ENCODE peak calls at places on chromosome 18, in nine cellular contexts. One of them, this sample, is unnamed.

GRCh38 chr18:46109386-46109785 is 5.2 kb downstream of the HAUS1 start:
- DNase-seq in esophagus squamous epithelium: no peak
- DNase-seq in stomach: no peak
- DNase-seq in NCI-H1694 treated with DMSO at 0.1 percent for 48 hours: no peak
- DNase-seq in left cardiac atrium: no peak
- DNase-seq in nephron progenitor cell: no peak
- DNase-seq in fibroblast of the conjunctiva: no peak
- DNase-seq in naive thymus-derived CD8-positive, alpha-beta T cell: no peak
- DNase-seq in lower leg skin: no peak
- DNase-seq in this sample: no peak

GRCh38 chr18:48832961-48833700 is 117.6 kb downstream of the SMAD7 start:
- DNase-seq in esophagus squamous epithelium: no peak
- DNase-seq in stomach: peak
- DNase-seq in NCI-H1694 treated with DMSO at 0.1 percent for 48 hours: no peak
- DNase-seq in left cardiac atrium: peak
- DNase-seq in nephron progenitor cell: no peak
- DNase-seq in fibroblast of the conjunctiva: no peak
- DNase-seq in naive thymus-derived CD8-positive, alpha-beta T cell: no peak
- DNase-seq in lower leg skin: peak
- DNase-seq in this sample: peak

GRCh38 chr18:57984490-57985109 is 59.4 kb upstream of the NEDD4L start:
- DNase-seq in esophagus squamous epithelium: no peak
- DNase-seq in stomach: no peak
- DNase-seq in NCI-H1694 treated with DMSO at 0.1 percent for 48 hours: no peak
- DNase-seq in left cardiac atrium: no peak
- DNase-seq in nephron progenitor cell: no peak
- DNase-seq in fibroblast of the conjunctiva: no peak
- DNase-seq in naive thymus-derived CD8-positive, alpha-beta T cell: no peak
- DNase-seq in lower leg skin: no peak
- DNase-seq in this sample: no peak

GRCh38 chr18:44839239-44839666 is 158.6 kb downstream of the SETBP1 start:
- DNase-seq in esophagus squamous epithelium: peak
- DNase-seq in stomach: peak
- DNase-seq in NCI-H1694 treated with DMSO at 0.1 percent for 48 hours: no peak
- DNase-seq in left cardiac atrium: peak
- DNase-seq in nephron progenitor cell: no peak
- DNase-seq in fibroblast of the conjunctiva: peak
- DNase-seq in naive thymus-derived CD8-positive, alpha-beta T cell: peak
- DNase-seq in lower leg skin: peak
- DNase-seq in this sample: peak

GRCh38 chr18:26771524-26771923 is 94.0 kb downstream of the AQP4 start:
- DNase-seq in esophagus squamous epithelium: no peak
- DNase-seq in stomach: peak
- DNase-seq in NCI-H1694 treated with DMSO at 0.1 percent for 48 hours: no peak
- DNase-seq in left cardiac atrium: no peak
- DNase-seq in nephron progenitor cell: no peak
- DNase-seq in fibroblast of the conjunctiva: no peak
- DNase-seq in naive thymus-derived CD8-positive, alpha-beta T cell: no peak
- DNase-seq in lower leg skin: no peak
- DNase-seq in this sample: no peak

GRCh38 chr18:13809521-13810252 is 14.3 kb upstream of the MC5R start:
- DNase-seq in esophagus squamous epithelium: no peak
- DNase-seq in stomach: no peak
- DNase-seq in NCI-H1694 treated with DMSO at 0.1 percent for 48 hours: no peak
- DNase-seq in left cardiac atrium: no peak
- DNase-seq in nephron progenitor cell: no peak
- DNase-seq in fibroblast of the conjunctiva: no peak
- DNase-seq in naive thymus-derived CD8-positive, alpha-beta T cell: no peak
- DNase-seq in lower leg skin: no peak
- DNase-seq in this sample: no peak

GRCh38 chr18:78932281-78932680 is 47.3 kb upstream of the SALL3 start:
- DNase-seq in esophagus squamous epithelium: no peak
- DNase-seq in stomach: no peak
- DNase-seq in NCI-H1694 treated with DMSO at 0.1 percent for 48 hours: no peak
- DNase-seq in left cardiac atrium: no peak
- DNase-seq in nephron progenitor cell: no peak
- DNase-seq in fibroblast of the conjunctiva: no peak
- DNase-seq in naive thymus-derived CD8-positive, alpha-beta T cell: no peak
- DNase-seq in lower leg skin: peak
- DNase-seq in this sample: peak

GRCh38 chr18:3027301-3027700 is 14.4 kb upstream of the LPIN2 start:
- DNase-seq in esophagus squamous epithelium: no peak
- DNase-seq in stomach: no peak
- DNase-seq in NCI-H1694 treated with DMSO at 0.1 percent for 48 hours: no peak
- DNase-seq in left cardiac atrium: no peak
- DNase-seq in nephron progenitor cell: no peak
- DNase-seq in fibroblast of the conjunctiva: no peak
- DNase-seq in naive thymus-derived CD8-positive, alpha-beta T cell: no peak
- DNase-seq in lower leg skin: peak
- DNase-seq in this sample: no peak

GRCh38 chr18:525066-525797 is 24.7 kb upstream of the COLEC12 start:
- DNase-seq in esophagus squamous epithelium: no peak
- DNase-seq in stomach: no peak
- DNase-seq in NCI-H1694 treated with DMSO at 0.1 percent for 48 hours: no peak
- DNase-seq in left cardiac atrium: no peak
- DNase-seq in nephron progenitor cell: no peak
- DNase-seq in fibroblast of the conjunctiva: no peak
- DNase-seq in naive thymus-derived CD8-positive, alpha-beta T cell: no peak
- DNase-seq in lower leg skin: no peak
- DNase-seq in this sample: no peak

GRCh38 chr18:14074187-14074586 is 58.0 kb downstream of the ZNF519 start:
- DNase-seq in esophagus squamous epithelium: no peak
- DNase-seq in stomach: no peak
- DNase-seq in NCI-H1694 treated with DMSO at 0.1 percent for 48 hours: no peak
- DNase-seq in left cardiac atrium: no peak
- DNase-seq in nephron progenitor cell: no peak
- DNase-seq in fibroblast of the conjunctiva: no peak
- DNase-seq in naive thymus-derived CD8-positive, alpha-beta T cell: no peak
- DNase-seq in lower leg skin: no peak
- DNase-seq in this sample: no peak

GRCh38 chr18:40821596-40822243 is 1133.3 kb upstream of the PIK3C3 start:
- DNase-seq in esophagus squamous epithelium: no peak
- DNase-seq in stomach: no peak
- DNase-seq in NCI-H1694 treated with DMSO at 0.1 percent for 48 hours: no peak
- DNase-seq in left cardiac atrium: no peak
- DNase-seq in nephron progenitor cell: peak
- DNase-seq in fibroblast of the conjunctiva: no peak
- DNase-seq in naive thymus-derived CD8-positive, alpha-beta T cell: no peak
- DNase-seq in lower leg skin: no peak
- DNase-seq in this sample: no peak

GRCh38 chr18:3305354-3305762 is 43.4 kb downstream of the MYL12B start:
- DNase-seq in esophagus squamous epithelium: peak
- DNase-seq in stomach: no peak
- DNase-seq in NCI-H1694 treated with DMSO at 0.1 percent for 48 hours: no peak
- DNase-seq in left cardiac atrium: no peak
- DNase-seq in nephron progenitor cell: no peak
- DNase-seq in fibroblast of the conjunctiva: peak
- DNase-seq in naive thymus-derived CD8-positive, alpha-beta T cell: no peak
- DNase-seq in lower leg skin: no peak
- DNase-seq in this sample: no peak

GRCh38 chr18:8994603-8995002 is 107.9 kb upstream of the NDUFV2 start:
- DNase-seq in esophagus squamous epithelium: no peak
- DNase-seq in stomach: no peak
- DNase-seq in NCI-H1694 treated with DMSO at 0.1 percent for 48 hours: no peak
- DNase-seq in left cardiac atrium: no peak
- DNase-seq in nephron progenitor cell: no peak
- DNase-seq in fibroblast of the conjunctiva: no peak
- DNase-seq in naive thymus-derived CD8-positive, alpha-beta T cell: no peak
- DNase-seq in lower leg skin: no peak
- DNase-seq in this sample: no peak

GRCh38 chr18:9825571-9826073 is 60.2 kb upstream of the TXNDC2 start:
- DNase-seq in esophagus squamous epithelium: no peak
- DNase-seq in stomach: no peak
- DNase-seq in NCI-H1694 treated with DMSO at 0.1 percent for 48 hours: no peak
- DNase-seq in left cardiac atrium: no peak
- DNase-seq in nephron progenitor cell: no peak
- DNase-seq in fibroblast of the conjunctiva: peak
- DNase-seq in naive thymus-derived CD8-positive, alpha-beta T cell: no peak
- DNase-seq in lower leg skin: peak
- DNase-seq in this sample: no peak

GRCh38 chr18:29849145-29849544 is 1193.4 kb downstream of the DSC3 start:
- DNase-seq in esophagus squamous epithelium: no peak
- DNase-seq in stomach: no peak
- DNase-seq in NCI-H1694 treated with DMSO at 0.1 percent for 48 hours: no peak
- DNase-seq in left cardiac atrium: no peak
- DNase-seq in nephron progenitor cell: no peak
- DNase-seq in fibroblast of the conjunctiva: no peak
- DNase-seq in naive thymus-derived CD8-positive, alpha-beta T cell: no peak
- DNase-seq in lower leg skin: no peak
- DNase-seq in this sample: no peak

GRCh38 chr18:60100805-60101204 is 201.0 kb downstream of the PMAIP1 start:
- DNase-seq in esophagus squamous epithelium: no peak
- DNase-seq in stomach: no peak
- DNase-seq in NCI-H1694 treated with DMSO at 0.1 percent for 48 hours: no peak
- DNase-seq in left cardiac atrium: no peak
- DNase-seq in nephron progenitor cell: no peak
- DNase-seq in fibroblast of the conjunctiva: peak
- DNase-seq in naive thymus-derived CD8-positive, alpha-beta T cell: no peak
- DNase-seq in lower leg skin: no peak
- DNase-seq in this sample: no peak

GRCh38 chr18:24601624-24602023 is 141.2 kb downstream of the HRH4 start:
- DNase-seq in esophagus squamous epithelium: no peak
- DNase-seq in stomach: no peak
- DNase-seq in NCI-H1694 treated with DMSO at 0.1 percent for 48 hours: peak
- DNase-seq in left cardiac atrium: no peak
- DNase-seq in nephron progenitor cell: no peak
- DNase-seq in fibroblast of the conjunctiva: no peak
- DNase-seq in naive thymus-derived CD8-positive, alpha-beta T cell: no peak
- DNase-seq in lower leg skin: no peak
- DNase-seq in this sample: no peak

GRCh38 chr18:23585007-23585871 is 1.1 kb downstream of the NPC1 start:
- DNase-seq in esophagus squamous epithelium: no peak
- DNase-seq in stomach: no peak
- DNase-seq in NCI-H1694 treated with DMSO at 0.1 percent for 48 hours: no peak
- DNase-seq in left cardiac atrium: peak
- DNase-seq in nephron progenitor cell: peak
- DNase-seq in fibroblast of the conjunctiva: no peak
- DNase-seq in naive thymus-derived CD8-positive, alpha-beta T cell: peak
- DNase-seq in lower leg skin: no peak
- DNase-seq in this sample: no peak

GRCh38 chr18:3675446-3675845 is 225.5 kb downstream of the TGIF1 start:
- DNase-seq in esophagus squamous epithelium: no peak
- DNase-seq in stomach: no peak
- DNase-seq in NCI-H1694 treated with DMSO at 0.1 percent for 48 hours: no peak
- DNase-seq in left cardiac atrium: no peak
- DNase-seq in nephron progenitor cell: no peak
- DNase-seq in fibroblast of the conjunctiva: no peak
- DNase-seq in naive thymus-derived CD8-positive, alpha-beta T cell: no peak
- DNase-seq in lower leg skin: no peak
- DNase-seq in this sample: no peak

GRCh38 chr18:74715306-74715705 is 117.6 kb downstream of the ZNF407 start:
- DNase-seq in esophagus squamous epithelium: no peak
- DNase-seq in stomach: no peak
- DNase-seq in NCI-H1694 treated with DMSO at 0.1 percent for 48 hours: no peak
- DNase-seq in left cardiac atrium: no peak
- DNase-seq in nephron progenitor cell: no peak
- DNase-seq in fibroblast of the conjunctiva: no peak
- DNase-seq in naive thymus-derived CD8-positive, alpha-beta T cell: no peak
- DNase-seq in lower leg skin: no peak
- DNase-seq in this sample: no peak

GRCh38 chr18:42426496-42427015 is 471.5 kb downstream of the PIK3C3 start:
- DNase-seq in esophagus squamous epithelium: no peak
- DNase-seq in stomach: no peak
- DNase-seq in NCI-H1694 treated with DMSO at 0.1 percent for 48 hours: no peak
- DNase-seq in left cardiac atrium: no peak
- DNase-seq in nephron progenitor cell: no peak
- DNase-seq in fibroblast of the conjunctiva: no peak
- DNase-seq in naive thymus-derived CD8-positive, alpha-beta T cell: no peak
- DNase-seq in lower leg skin: no peak
- DNase-seq in this sample: no peak

GRCh38 chr18:58990720-58991119 is 126.0 kb downstream of the ZNF532 start:
- DNase-seq in esophagus squamous epithelium: no peak
- DNase-seq in stomach: no peak
- DNase-seq in NCI-H1694 treated with DMSO at 0.1 percent for 48 hours: no peak
- DNase-seq in left cardiac atrium: no peak
- DNase-seq in nephron progenitor cell: no peak
- DNase-seq in fibroblast of the conjunctiva: no peak
- DNase-seq in naive thymus-derived CD8-positive, alpha-beta T cell: no peak
- DNase-seq in lower leg skin: no peak
- DNase-seq in this sample: no peak

GRCh38 chr18:37261988-37262387 is 303.6 kb downstream of the CELF4 start:
- DNase-seq in esophagus squamous epithelium: no peak
- DNase-seq in stomach: no peak
- DNase-seq in NCI-H1694 treated with DMSO at 0.1 percent for 48 hours: no peak
- DNase-seq in left cardiac atrium: no peak
- DNase-seq in nephron progenitor cell: no peak
- DNase-seq in fibroblast of the conjunctiva: no peak
- DNase-seq in naive thymus-derived CD8-positive, alpha-beta T cell: no peak
- DNase-seq in lower leg skin: no peak
- DNase-seq in this sample: no peak

GRCh38 chr18:76518543-76519155 is 23.6 kb upstream of the ZNF516 start:
- DNase-seq in esophagus squamous epithelium: no peak
- DNase-seq in stomach: no peak
- DNase-seq in NCI-H1694 treated with DMSO at 0.1 percent for 48 hours: no peak
- DNase-seq in left cardiac atrium: peak
- DNase-seq in nephron progenitor cell: peak
- DNase-seq in fibroblast of the conjunctiva: no peak
- DNase-seq in naive thymus-derived CD8-positive, alpha-beta T cell: no peak
- DNase-seq in lower leg skin: peak
- DNase-seq in this sample: peak

GRCh38 chr18:75473316-75473715 is 45.8 kb upstream of the SMIM21 start:
- DNase-seq in esophagus squamous epithelium: no peak
- DNase-seq in stomach: no peak
- DNase-seq in NCI-H1694 treated with DMSO at 0.1 percent for 48 hours: no peak
- DNase-seq in left cardiac atrium: no peak
- DNase-seq in nephron progenitor cell: no peak
- DNase-seq in fibroblast of the conjunctiva: no peak
- DNase-seq in naive thymus-derived CD8-positive, alpha-beta T cell: no peak
- DNase-seq in lower leg skin: no peak
- DNase-seq in this sample: no peak

GRCh38 chr18:70384181-70384790 is 95.4 kb downstream of the SOCS6 start:
- DNase-seq in esophagus squamous epithelium: no peak
- DNase-seq in stomach: no peak
- DNase-seq in NCI-H1694 treated with DMSO at 0.1 percent for 48 hours: no peak
- DNase-seq in left cardiac atrium: no peak
- DNase-seq in nephron progenitor cell: no peak
- DNase-seq in fibroblast of the conjunctiva: peak
- DNase-seq in naive thymus-derived CD8-positive, alpha-beta T cell: no peak
- DNase-seq in lower leg skin: no peak
- DNase-seq in this sample: no peak

GRCh38 chr18:26342646-26343045 is 116.4 kb downstream of the TAF4B start:
- DNase-seq in esophagus squamous epithelium: no peak
- DNase-seq in stomach: no peak
- DNase-seq in NCI-H1694 treated with DMSO at 0.1 percent for 48 hours: no peak
- DNase-seq in left cardiac atrium: no peak
- DNase-seq in nephron progenitor cell: no peak
- DNase-seq in fibroblast of the conjunctiva: no peak
- DNase-seq in naive thymus-derived CD8-positive, alpha-beta T cell: no peak
- DNase-seq in lower leg skin: no peak
- DNase-seq in this sample: no peak

GRCh38 chr18:2948038-2948437 is 64.9 kb downstream of the LPIN2 start:
- DNase-seq in esophagus squamous epithelium: no peak
- DNase-seq in stomach: no peak
- DNase-seq in NCI-H1694 treated with DMSO at 0.1 percent for 48 hours: peak
- DNase-seq in left cardiac atrium: no peak
- DNase-seq in nephron progenitor cell: no peak
- DNase-seq in fibroblast of the conjunctiva: peak
- DNase-seq in naive thymus-derived CD8-positive, alpha-beta T cell: no peak
- DNase-seq in lower leg skin: no peak
- DNase-seq in this sample: no peak

GRCh38 chr18:4734903-4735302 is 279.8 kb upstream of the DLGAP1 start:
- DNase-seq in esophagus squamous epithelium: no peak
- DNase-seq in stomach: no peak
- DNase-seq in NCI-H1694 treated with DMSO at 0.1 percent for 48 hours: no peak
- DNase-seq in left cardiac atrium: no peak
- DNase-seq in nephron progenitor cell: no peak
- DNase-seq in fibroblast of the conjunctiva: no peak
- DNase-seq in naive thymus-derived CD8-positive, alpha-beta T cell: no peak
- DNase-seq in lower leg skin: no peak
- DNase-seq in this sample: no peak

GRCh38 chr18:43961713-43962112 is 684.4 kb upstream of the SYT4 start:
- DNase-seq in esophagus squamous epithelium: no peak
- DNase-seq in stomach: no peak
- DNase-seq in NCI-H1694 treated with DMSO at 0.1 percent for 48 hours: no peak
- DNase-seq in left cardiac atrium: no peak
- DNase-seq in nephron progenitor cell: no peak
- DNase-seq in fibroblast of the conjunctiva: no peak
- DNase-seq in naive thymus-derived CD8-positive, alpha-beta T cell: no peak
- DNase-seq in lower leg skin: no peak
- DNase-seq in this sample: no peak

GRCh38 chr18:58581265-58581664 is 47.6 kb downstream of the ALPK2 start:
- DNase-seq in esophagus squamous epithelium: no peak
- DNase-seq in stomach: no peak
- DNase-seq in NCI-H1694 treated with DMSO at 0.1 percent for 48 hours: no peak
- DNase-seq in left cardiac atrium: no peak
- DNase-seq in nephron progenitor cell: no peak
- DNase-seq in fibroblast of the conjunctiva: peak
- DNase-seq in naive thymus-derived CD8-positive, alpha-beta T cell: no peak
- DNase-seq in lower leg skin: no peak
- DNase-seq in this sample: no peak

This sample was measured in sciatic nerve.